ENCODE peak calls at places on chromosomes 11 and 22, in nine cellular contexts. One of them, this sample, is unnamed.

GRCh38 chr22:31040542-31041398 is 40.3 kb upstream of the SMTN start:
- DNase-seq in heart right ventricle: no peak
- DNase-seq in A549: no peak
- DNase-seq in transverse colon: no peak
- DNase-seq in astrocyte: no peak
- DNase-seq in OCI-LY7: no peak
- DNase-seq in fibroblast of lung: no peak
- DNase-seq in cardiac fibroblast: no peak
- DNase-seq in prostate gland: no peak
- DNase-seq in this sample: no peak

GRCh38 chr22:25777870-25778269 is 35.9 kb downstream of the MYO18B start:
- DNase-seq in astrocyte: peak
- DNase-seq in A549: peak
- DNase-seq in heart right ventricle: no peak
- DNase-seq in transverse colon: no peak
- DNase-seq in cardiac fibroblast: peak
- DNase-seq in fibroblast of lung: peak
- DNase-seq in prostate gland: peak
- DNase-seq in OCI-LY7: peak
- DNase-seq in this sample: peak

GRCh38 chr11:117273550-117274289 is 17.4 kb upstream of the BACE1-AS start:
- DNase-seq in heart right ventricle: no peak
- DNase-seq in cardiac fibroblast: peak
- DNase-seq in OCI-LY7: no peak
- DNase-seq in A549: no peak
- DNase-seq in astrocyte: peak
- DNase-seq in fibroblast of lung: peak
- DNase-seq in transverse colon: no peak
- DNase-seq in prostate gland: no peak
- DNase-seq in this sample: peak

GRCh38 chr11:88529426-88529825 is 191.9 kb upstream of the CTSC start:
- DNase-seq in fibroblast of lung: no peak
- DNase-seq in prostate gland: no peak
- DNase-seq in cardiac fibroblast: no peak
- DNase-seq in A549: no peak
- DNase-seq in transverse colon: no peak
- DNase-seq in astrocyte: no peak
- DNase-seq in heart right ventricle: no peak
- DNase-seq in OCI-LY7: no peak
- DNase-seq in this sample: no peak

GRCh38 chr11:13761712-13762111 is 93.2 kb downstream of the FAR1 start:
- DNase-seq in prostate gland: no peak
- DNase-seq in fibroblast of lung: no peak
- DNase-seq in A549: no peak
- DNase-seq in transverse colon: no peak
- DNase-seq in astrocyte: peak
- DNase-seq in heart right ventricle: no peak
- DNase-seq in OCI-LY7: no peak
- DNase-seq in cardiac fibroblast: no peak
- DNase-seq in this sample: peak

GRCh38 chr11:18743900-18744514 is 18.0 kb upstream of the IGSF22 start:
- DNase-seq in OCI-LY7: no peak
- DNase-seq in transverse colon: no peak
- DNase-seq in heart right ventricle: no peak
- DNase-seq in A549: no peak
- DNase-seq in prostate gland: no peak
- DNase-seq in cardiac fibroblast: no peak
- DNase-seq in fibroblast of lung: no peak
- DNase-seq in astrocyte: no peak
- DNase-seq in this sample: no peak

GRCh38 chr11:44310456-44311272 is 725 bp upstream of the ALX4 start:
- DNase-seq in astrocyte: no peak
- DNase-seq in A549: no peak
- DNase-seq in OCI-LY7: no peak
- DNase-seq in prostate gland: no peak
- DNase-seq in cardiac fibroblast: no peak
- DNase-seq in transverse colon: no peak
- DNase-seq in heart right ventricle: no peak
- DNase-seq in fibroblast of lung: no peak
- DNase-seq in this sample: no peak

GRCh38 chr11:3959015-3959917 is 103.8 kb downstream of the STIM1 start:
- DNase-seq in transverse colon: no peak
- DNase-seq in fibroblast of lung: peak
- DNase-seq in A549: peak
- DNase-seq in cardiac fibroblast: peak
- DNase-seq in astrocyte: peak
- DNase-seq in heart right ventricle: no peak
- DNase-seq in prostate gland: no peak
- DNase-seq in OCI-LY7: peak
- DNase-seq in this sample: peak

GRCh38 chr11:6962673-6963072 is 36.4 kb downstream of the ZNF215 start:
- DNase-seq in A549: no peak
- DNase-seq in prostate gland: no peak
- DNase-seq in OCI-LY7: no peak
- DNase-seq in astrocyte: no peak
- DNase-seq in heart right ventricle: no peak
- DNase-seq in transverse colon: no peak
- DNase-seq in cardiac fibroblast: no peak
- DNase-seq in fibroblast of lung: no peak
- DNase-seq in this sample: no peak

GRCh38 chr11:2539761-2540520 is 95.1 kb downstream of the KCNQ1 start:
- DNase-seq in OCI-LY7: no peak
- DNase-seq in heart right ventricle: peak
- DNase-seq in A549: no peak
- DNase-seq in prostate gland: no peak
- DNase-seq in fibroblast of lung: no peak
- DNase-seq in transverse colon: peak
- DNase-seq in cardiac fibroblast: no peak
- DNase-seq in astrocyte: no peak
- DNase-seq in this sample: no peak

GRCh38 chr11:93570759-93571413 is 27.7 kb upstream of the SMCO4 start:
- DNase-seq in OCI-LY7: no peak
- DNase-seq in heart right ventricle: no peak
- DNase-seq in transverse colon: peak
- DNase-seq in A549: peak
- DNase-seq in fibroblast of lung: peak
- DNase-seq in astrocyte: peak
- DNase-seq in prostate gland: peak
- DNase-seq in cardiac fibroblast: peak
- DNase-seq in this sample: peak

GRCh38 chr22:42022162-42022847 is 23.7 kb downstream of the WBP2NL start:
- DNase-seq in fibroblast of lung: no peak
- DNase-seq in OCI-LY7: peak
- DNase-seq in transverse colon: peak
- DNase-seq in prostate gland: no peak
- DNase-seq in astrocyte: no peak
- DNase-seq in A549: no peak
- DNase-seq in heart right ventricle: no peak
- DNase-seq in cardiac fibroblast: no peak
- DNase-seq in this sample: no peak

GRCh38 chr22:50576070-50576469 is 2.2 kb downstream of the CPT1B start:
- DNase-seq in cardiac fibroblast: peak
- DNase-seq in prostate gland: no peak
- DNase-seq in heart right ventricle: no peak
- DNase-seq in fibroblast of lung: peak
- DNase-seq in astrocyte: peak
- DNase-seq in transverse colon: no peak
- DNase-seq in OCI-LY7: no peak
- DNase-seq in A549: peak
- DNase-seq in this sample: peak

GRCh38 chr11:100964400-100964799 is 165.2 kb downstream of the PGR start:
- DNase-seq in cardiac fibroblast: peak
- DNase-seq in transverse colon: no peak
- DNase-seq in OCI-LY7: no peak
- DNase-seq in heart right ventricle: no peak
- DNase-seq in fibroblast of lung: peak
- DNase-seq in prostate gland: no peak
- DNase-seq in A549: no peak
- DNase-seq in astrocyte: peak
- DNase-seq in this sample: peak

GRCh38 chr11:69411257-69411924 is 70.1 kb upstream of the LINC01488 start:
- DNase-seq in prostate gland: no peak
- DNase-seq in astrocyte: no peak
- DNase-seq in A549: no peak
- DNase-seq in transverse colon: no peak
- DNase-seq in heart right ventricle: no peak
- DNase-seq in cardiac fibroblast: no peak
- DNase-seq in OCI-LY7: no peak
- DNase-seq in fibroblast of lung: no peak
- DNase-seq in this sample: no peak

GRCh38 chr11:120471131-120471530 is 40.4 kb upstream of the GRIK4 start:
- DNase-seq in OCI-LY7: no peak
- DNase-seq in heart right ventricle: no peak
- DNase-seq in cardiac fibroblast: peak
- DNase-seq in A549: no peak
- DNase-seq in fibroblast of lung: peak
- DNase-seq in astrocyte: peak
- DNase-seq in transverse colon: no peak
- DNase-seq in prostate gland: no peak
- DNase-seq in this sample: peak

GRCh38 chr11:39361557-39361956 is 2097.9 kb downstream of the LRRC4C start:
- DNase-seq in prostate gland: no peak
- DNase-seq in transverse colon: no peak
- DNase-seq in cardiac fibroblast: no peak
- DNase-seq in A549: no peak
- DNase-seq in heart right ventricle: no peak
- DNase-seq in fibroblast of lung: no peak
- DNase-seq in astrocyte: no peak
- DNase-seq in OCI-LY7: no peak
- DNase-seq in this sample: no peak

GRCh38 chr11:39367526-39367925 is 2091.9 kb downstream of the LRRC4C start:
- DNase-seq in prostate gland: no peak
- DNase-seq in OCI-LY7: no peak
- DNase-seq in A549: no peak
- DNase-seq in astrocyte: no peak
- DNase-seq in cardiac fibroblast: no peak
- DNase-seq in heart right ventricle: no peak
- DNase-seq in transverse colon: no peak
- DNase-seq in fibroblast of lung: no peak
- DNase-seq in this sample: no peak

DNA sequence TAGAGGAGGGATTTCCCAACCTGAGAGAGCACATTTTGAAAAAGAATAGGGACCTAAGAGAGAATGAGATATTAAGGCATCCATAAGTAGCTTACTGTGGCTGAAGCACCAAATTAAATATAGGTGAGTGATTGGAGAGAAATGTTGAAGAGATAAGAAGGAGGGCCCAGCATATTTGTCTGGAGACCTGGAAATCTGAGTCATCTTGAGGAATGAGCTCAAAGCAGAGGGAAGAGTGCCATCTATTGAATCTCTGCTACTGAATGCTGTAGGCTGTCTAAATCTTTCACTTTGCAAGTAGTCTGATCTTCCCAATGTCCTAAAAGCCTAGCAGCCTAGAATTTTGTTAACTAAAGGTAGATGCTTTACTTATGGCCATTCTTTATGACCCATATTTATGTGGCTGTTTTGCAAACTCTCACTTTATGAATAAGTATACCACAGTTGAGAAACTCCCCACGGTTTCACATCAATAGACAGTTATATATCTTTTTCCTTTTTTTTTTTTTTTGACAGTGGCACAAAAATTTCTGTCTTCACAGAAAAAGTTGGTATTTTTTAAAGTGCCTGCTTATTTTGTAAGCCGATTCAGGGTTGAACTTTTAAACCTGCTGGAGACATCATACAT is 2093.5 kb downstream of the LRRC4C start:
- DNase-seq in OCI-LY7: no peak
- DNase-seq in heart right ventricle: no peak
- DNase-seq in cardiac fibroblast: peak
- DNase-seq in A549: no peak
- DNase-seq in transverse colon: no peak
- DNase-seq in astrocyte: peak
- DNase-seq in prostate gland: no peak
- DNase-seq in fibroblast of lung: peak
- DNase-seq in this sample: peak
- TF ChIP-seq CTCF in OCI-LY7: no peak
- TF ChIP-seq CTCF in heart right ventricle: peak
- TF ChIP-seq CTCF in cardiac fibroblast: no peak
- TF ChIP-seq CTCF in A549: peak
- TF ChIP-seq CTCF in transverse colon: no peak
- TF ChIP-seq CTCF in astrocyte: peak
- TF ChIP-seq CTCF in prostate gland: no peak
- TF ChIP-seq CTCF in fibroblast of lung: no peak
- TF ChIP-seq CTCF in this sample: peak

GRCh38 chr11:76237914-76238313 is 31.6 kb upstream of the WNT11 start:
- DNase-seq in A549: peak
- DNase-seq in cardiac fibroblast: peak
- DNase-seq in fibroblast of lung: peak
- DNase-seq in OCI-LY7: no peak
- DNase-seq in astrocyte: no peak
- DNase-seq in transverse colon: no peak
- DNase-seq in heart right ventricle: no peak
- DNase-seq in prostate gland: no peak
- DNase-seq in this sample: no peak
- TF ChIP-seq CTCF in A549: peak
- TF ChIP-seq CTCF in cardiac fibroblast: no peak
- TF ChIP-seq CTCF in fibroblast of lung: no peak
- TF ChIP-seq CTCF in OCI-LY7: peak
- TF ChIP-seq CTCF in astrocyte: no peak
- TF ChIP-seq CTCF in transverse colon: no peak
- TF ChIP-seq CTCF in heart right ventricle: no peak
- TF ChIP-seq CTCF in prostate gland: no peak
- TF ChIP-seq CTCF in this sample: no peak

GRCh38 chr11:61361686-61362541 is at the start of the genes CYB561A3 and TMEM138:
- DNase-seq in prostate gland: peak
- DNase-seq in transverse colon: peak
- DNase-seq in fibroblast of lung: peak
- DNase-seq in astrocyte: peak
- DNase-seq in A549: peak
- DNase-seq in cardiac fibroblast: peak
- DNase-seq in OCI-LY7: peak
- DNase-seq in heart right ventricle: peak
- DNase-seq in this sample: peak
- TF ChIP-seq CTCF in prostate gland: no peak
- TF ChIP-seq CTCF in transverse colon: no peak
- TF ChIP-seq CTCF in fibroblast of lung: no peak
- TF ChIP-seq CTCF in astrocyte: no peak
- TF ChIP-seq CTCF in A549: no peak
- TF ChIP-seq CTCF in cardiac fibroblast: no peak
- TF ChIP-seq CTCF in OCI-LY7: no peak
- TF ChIP-seq CTCF in heart right ventricle: no peak
- TF ChIP-seq CTCF in this sample: no peak

GRCh38 chr22:44990328-44990727 is 19.5 kb downstream of the PHF21B start:
- DNase-seq in heart right ventricle: no peak
- DNase-seq in OCI-LY7: no peak
- DNase-seq in fibroblast of lung: no peak
- DNase-seq in transverse colon: no peak
- DNase-seq in cardiac fibroblast: no peak
- DNase-seq in astrocyte: no peak
- DNase-seq in prostate gland: no peak
- DNase-seq in A549: no peak
- DNase-seq in this sample: no peak
- TF ChIP-seq CTCF in heart right ventricle: no peak
- TF ChIP-seq CTCF in OCI-LY7: no peak
- TF ChIP-seq CTCF in fibroblast of lung: no peak
- TF ChIP-seq CTCF in transverse colon: no peak
- TF ChIP-seq CTCF in cardiac fibroblast: no peak
- TF ChIP-seq CTCF in astrocyte: no peak
- TF ChIP-seq CTCF in prostate gland: no peak
- TF ChIP-seq CTCF in A549: no peak
- TF ChIP-seq CTCF in this sample: no peak